ENCODE peak calls at places on chromosomes 6 and 20, in six cellular contexts. One of them, this sample, is unnamed.

GRCh38 chr20:40390654-40391053 is 298.4 kb downstream of the MAFB start:
- DNase-seq in heart right ventricle: no peak
- DNase-seq in H9: no peak
- DNase-seq in GM13976: no peak
- DNase-seq in AG04450: no peak
- DNase-seq in RPMI8226: no peak
- DNase-seq in this sample: no peak

GRCh38 chr6:45787384-45787783 is 228.3 kb downstream of the CLIC5 start:
- DNase-seq in heart right ventricle: no peak
- DNase-seq in H9: no peak
- DNase-seq in GM13976: no peak
- DNase-seq in AG04450: no peak
- DNase-seq in RPMI8226: no peak
- DNase-seq in this sample: no peak

GRCh38 chr6:119100115-119100514 is 21.7 kb upstream of the FAM184A start:
- DNase-seq in heart right ventricle: no peak
- DNase-seq in H9: no peak
- DNase-seq in GM13976: no peak
- DNase-seq in AG04450: no peak
- DNase-seq in RPMI8226: no peak
- DNase-seq in this sample: no peak

GRCh38 chr20:31476648-31477220 is 1.6 kb downstream of the REM1 start:
- DNase-seq in heart right ventricle: no peak
- DNase-seq in H9: no peak
- DNase-seq in GM13976: no peak
- DNase-seq in AG04450: no peak
- DNase-seq in RPMI8226: no peak
- DNase-seq in this sample: no peak

GRCh38 chr20:22080985-22081384 is 375.5 kb downstream of the PAX1 start:
- DNase-seq in heart right ventricle: no peak
- DNase-seq in H9: no peak
- DNase-seq in GM13976: no peak
- DNase-seq in AG04450: no peak
- DNase-seq in RPMI8226: no peak
- DNase-seq in this sample: no peak

GRCh38 chr6:114096553-114097172 is 125.7 kb upstream of the HDAC2 start:
- DNase-seq in heart right ventricle: no peak
- DNase-seq in H9: no peak
- DNase-seq in GM13976: peak
- DNase-seq in AG04450: no peak
- DNase-seq in RPMI8226: peak
- DNase-seq in this sample: no peak

GRCh38 chr6:70474751-70475150 is 61.4 kb downstream of the FAM135A start:
- DNase-seq in heart right ventricle: no peak
- DNase-seq in H9: peak
- DNase-seq in GM13976: no peak
- DNase-seq in AG04450: no peak
- DNase-seq in RPMI8226: no peak
- DNase-seq in this sample: no peak

GRCh38 chr6:44554194-44554593 is 166.7 kb downstream of the CDC5L start:
- DNase-seq in heart right ventricle: no peak
- DNase-seq in H9: no peak
- DNase-seq in GM13976: no peak
- DNase-seq in AG04450: no peak
- DNase-seq in RPMI8226: no peak
- DNase-seq in this sample: no peak

GRCh38 chr6:87122477-87122876 is 27.6 kb upstream of the CGA start:
- DNase-seq in heart right ventricle: no peak
- DNase-seq in H9: peak
- DNase-seq in GM13976: no peak
- DNase-seq in AG04450: no peak
- DNase-seq in RPMI8226: no peak
- DNase-seq in this sample: no peak

GRCh38 chr6:82015043-82015442 is 232.5 kb downstream of the IBTK start:
- DNase-seq in heart right ventricle: no peak
- DNase-seq in H9: no peak
- DNase-seq in GM13976: no peak
- DNase-seq in AG04450: no peak
- DNase-seq in RPMI8226: no peak
- DNase-seq in this sample: no peak